ENCODE peak calls at places on chromosomes 4 and X, in ten cellular contexts. One of them, this sample, is unnamed.

GRCh38 chr4:88138561-88138960 is 19.9 kb downstream of the ABCG2 start:
- DNase-seq in uterus: no peak
- DNase-seq in IMR-90: peak; percentile 91
- DNase-seq in tibial nerve: no peak
- DNase-seq in K562: no peak
- DNase-seq in H1: no peak
- DNase-seq in transverse colon: no peak
- DNase-seq in sigmoid colon: no peak
- DNase-seq in A549: no peak
- DNase-seq in lower leg skin: no peak
- DNase-seq in this sample: no peak

GRCh38 chrX:129741880-129742758 is 3.3 kb downstream of the XPNPEP2 start:
- DNase-seq in IMR-90: no peak
- DNase-seq in sigmoid colon: peak; percentile 40
- DNase-seq in transverse colon: no peak
- DNase-seq in A549: no peak
- DNase-seq in H1: no peak
- DNase-seq in lower leg skin: no peak
- DNase-seq in K562: peak; percentile 68
- DNase-seq in tibial nerve: no peak
- DNase-seq in uterus: no peak
- DNase-seq in this sample: no peak

GRCh38 chrX:115553171-115553570 is 7.8 kb upstream of the PLS3 start:
- DNase-seq in transverse colon: no peak
- DNase-seq in K562: no peak
- DNase-seq in IMR-90: no peak
- DNase-seq in sigmoid colon: no peak
- DNase-seq in A549: no peak
- DNase-seq in lower leg skin: no peak
- DNase-seq in H1: no peak
- DNase-seq in uterus: no peak
- DNase-seq in tibial nerve: no peak
- DNase-seq in this sample: no peak

GRCh38 chr4:5753766-5754528 is 42.9 kb downstream of the EVC start:
- DNase-seq in lower leg skin: peak; percentile 77
- DNase-seq in H1: no peak
- DNase-seq in tibial nerve: no peak
- DNase-seq in sigmoid colon: no peak
- DNase-seq in K562: no peak
- DNase-seq in uterus: peak; percentile 43
- DNase-seq in transverse colon: no peak
- DNase-seq in A549: peak; percentile 43
- DNase-seq in IMR-90: peak; percentile 97
- DNase-seq in this sample: peak; percentile 23

GRCh38 chr4:109576462-109576861 is 16.4 kb downstream of the MCUB start:
- DNase-seq in K562: peak; percentile 20
- DNase-seq in lower leg skin: no peak
- DNase-seq in H1: no peak
- DNase-seq in IMR-90: peak; percentile 47
- DNase-seq in transverse colon: no peak
- DNase-seq in sigmoid colon: no peak
- DNase-seq in A549: no peak
- DNase-seq in tibial nerve: no peak
- DNase-seq in uterus: no peak
- DNase-seq in this sample: peak; percentile 61

GRCh38 chrX:116379854-116380253 is 56.6 kb upstream of the SLC6A14 start:
- DNase-seq in sigmoid colon: no peak
- DNase-seq in K562: no peak
- DNase-seq in lower leg skin: peak; percentile 85
- DNase-seq in tibial nerve: no peak
- DNase-seq in A549: no peak
- DNase-seq in IMR-90: peak; percentile 6
- DNase-seq in uterus: peak; percentile 10
- DNase-seq in transverse colon: no peak
- DNase-seq in H1: no peak
- DNase-seq in this sample: no peak

GRCh38 chr4:48968814-48969213 is 17.3 kb upstream of the CWH43 start:
- DNase-seq in IMR-90: peak; percentile 96
- DNase-seq in K562: no peak
- DNase-seq in lower leg skin: no peak
- DNase-seq in tibial nerve: no peak
- DNase-seq in transverse colon: no peak
- DNase-seq in sigmoid colon: no peak
- DNase-seq in H1: no peak
- DNase-seq in A549: no peak
- DNase-seq in uterus: no peak
- DNase-seq in this sample: peak; percentile 73

GRCh38 chr4:1337376-1337831 is 9.6 kb upstream of the UVSSA start:
- DNase-seq in sigmoid colon: no peak
- DNase-seq in lower leg skin: no peak
- DNase-seq in tibial nerve: no peak
- DNase-seq in transverse colon: peak; percentile 50
- DNase-seq in IMR-90: peak; percentile 51
- DNase-seq in K562: no peak
- DNase-seq in H1: no peak
- DNase-seq in uterus: no peak
- DNase-seq in A549: no peak
- DNase-seq in this sample: no peak

GRCh38 chr4:117817316-117817715 is 217.0 kb upstream of the NDST3 start:
- DNase-seq in tibial nerve: no peak
- DNase-seq in transverse colon: no peak
- DNase-seq in A549: no peak
- DNase-seq in uterus: no peak
- DNase-seq in IMR-90: peak; percentile 3
- DNase-seq in H1: no peak
- DNase-seq in sigmoid colon: no peak
- DNase-seq in K562: no peak
- DNase-seq in lower leg skin: no peak
- DNase-seq in this sample: no peak

GRCh38 chr4:139773560-139774318 is 108.1 kb downstream of the MGST2 start:
- DNase-seq in A549: no peak
- DNase-seq in sigmoid colon: no peak
- DNase-seq in K562: no peak
- DNase-seq in IMR-90: no peak
- DNase-seq in uterus: no peak
- DNase-seq in tibial nerve: no peak
- DNase-seq in transverse colon: no peak
- DNase-seq in lower leg skin: no peak
- DNase-seq in H1: no peak
- DNase-seq in this sample: no peak

GRCh38 chrX:8663325-8663724 is 68.6 kb downstream of the ANOS1 start:
- DNase-seq in sigmoid colon: no peak
- DNase-seq in K562: no peak
- DNase-seq in uterus: no peak
- DNase-seq in IMR-90: no peak
- DNase-seq in lower leg skin: no peak
- DNase-seq in H1: no peak
- DNase-seq in tibial nerve: no peak
- DNase-seq in A549: no peak
- DNase-seq in transverse colon: no peak
- DNase-seq in this sample: no peak

GRCh38 chr4:189656551-189657165 is 284.0 kb upstream of the FRG1 start:
- DNase-seq in sigmoid colon: no peak
- DNase-seq in uterus: no peak
- DNase-seq in A549: no peak
- DNase-seq in K562: no peak
- DNase-seq in tibial nerve: no peak
- DNase-seq in transverse colon: no peak
- DNase-seq in H1: no peak
- DNase-seq in lower leg skin: no peak
- DNase-seq in IMR-90: no peak
- DNase-seq in this sample: no peak

GRCh38 chrX:52933976-52934703 is 24.2 kb downstream of the FAM156A start:
- DNase-seq in A549: no peak
- DNase-seq in tibial nerve: no peak
- DNase-seq in H1: no peak
- DNase-seq in lower leg skin: no peak
- DNase-seq in uterus: no peak
- DNase-seq in K562: no peak
- DNase-seq in transverse colon: no peak
- DNase-seq in sigmoid colon: no peak
- DNase-seq in IMR-90: no peak
- DNase-seq in this sample: peak; percentile 8

GRCh38 chrX:7263330-7263729 is 115.4 kb upstream of the PUDP start:
- DNase-seq in uterus: no peak
- DNase-seq in sigmoid colon: no peak
- DNase-seq in H1: no peak
- DNase-seq in A549: no peak
- DNase-seq in IMR-90: no peak
- DNase-seq in lower leg skin: no peak
- DNase-seq in K562: no peak
- DNase-seq in transverse colon: no peak
- DNase-seq in tibial nerve: no peak
- DNase-seq in this sample: no peak

GRCh38 chr4:37604464-37604863 is 81.7 kb downstream of the RELL1 start:
- DNase-seq in lower leg skin: no peak
- DNase-seq in IMR-90: peak; percentile 68
- DNase-seq in sigmoid colon: no peak
- DNase-seq in H1: no peak
- DNase-seq in A549: no peak
- DNase-seq in K562: no peak
- DNase-seq in tibial nerve: no peak
- DNase-seq in uterus: no peak
- DNase-seq in transverse colon: no peak
- DNase-seq in this sample: peak; percentile 30

GRCh38 chr4:21276046-21276445 is 575.8 kb downstream of the PACRGL start:
- DNase-seq in K562: no peak
- DNase-seq in lower leg skin: no peak
- DNase-seq in uterus: no peak
- DNase-seq in A549: no peak
- DNase-seq in sigmoid colon: no peak
- DNase-seq in IMR-90: no peak
- DNase-seq in transverse colon: no peak
- DNase-seq in tibial nerve: no peak
- DNase-seq in H1: no peak
- DNase-seq in this sample: no peak

GRCh38 chrX:71056857-71057256 is 11.3 kb downstream of the SNX12 start:
- DNase-seq in transverse colon: no peak
- DNase-seq in lower leg skin: no peak
- DNase-seq in A549: no peak
- DNase-seq in K562: no peak
- DNase-seq in uterus: no peak
- DNase-seq in H1: no peak
- DNase-seq in IMR-90: peak; percentile 64
- DNase-seq in tibial nerve: no peak
- DNase-seq in sigmoid colon: no peak
- DNase-seq in this sample: peak; percentile 19

GRCh38 chrX:13898603-13899002 is 81.7 kb upstream of the GPM6B start:
- DNase-seq in tibial nerve: no peak
- DNase-seq in H1: no peak
- DNase-seq in A549: no peak
- DNase-seq in transverse colon: no peak
- DNase-seq in lower leg skin: no peak
- DNase-seq in K562: no peak
- DNase-seq in sigmoid colon: no peak
- DNase-seq in IMR-90: peak; percentile 71
- DNase-seq in uterus: no peak
- DNase-seq in this sample: no peak

DNA sequence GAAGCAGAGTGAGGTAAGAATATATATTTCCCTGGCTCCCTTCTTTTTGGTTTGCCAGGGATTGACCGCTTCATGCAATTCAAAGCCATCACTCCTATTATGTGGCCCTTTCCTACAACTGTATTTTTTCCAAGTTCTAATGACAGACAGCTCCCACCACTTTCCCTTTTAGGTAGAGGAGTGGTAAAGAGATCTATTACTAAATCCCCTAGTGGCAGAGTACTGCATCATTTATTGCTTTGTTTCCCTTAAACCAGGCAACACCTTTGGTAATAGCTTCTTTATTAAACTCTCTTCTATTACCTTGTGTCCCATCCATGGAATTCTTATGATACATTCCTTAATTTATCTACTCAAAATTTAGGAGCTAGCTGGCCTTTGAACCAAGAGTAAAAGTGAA is 90.7 kb downstream of the CNOT6L start:
- DNase-seq in K562: peak; percentile 11
- DNase-seq in tibial nerve: no peak
- DNase-seq in H1: no peak
- DNase-seq in A549: no peak
- DNase-seq in transverse colon: no peak
- DNase-seq in sigmoid colon: no peak
- DNase-seq in lower leg skin: no peak
- DNase-seq in IMR-90: no peak
- DNase-seq in uterus: no peak
- DNase-seq in this sample: no peak
- TF ChIP-seq CTCF in K562: no peak
- TF ChIP-seq CTCF in tibial nerve: no peak
- TF ChIP-seq CTCF in H1: no peak
- TF ChIP-seq CTCF in A549: no peak
- TF ChIP-seq CTCF in transverse colon: no peak
- TF ChIP-seq CTCF in sigmoid colon: no peak
- TF ChIP-seq CTCF in lower leg skin: no peak
- TF ChIP-seq CTCF in IMR-90: no peak
- TF ChIP-seq CTCF in uterus: no peak
- TF ChIP-seq CTCF in this sample: no peak

GRCh38 chrX:68929332-68930150 is 100.7 kb downstream of the EFNB1 start:
- DNase-seq in transverse colon: no peak
- DNase-seq in tibial nerve: no peak
- DNase-seq in uterus: peak; percentile 42
- DNase-seq in K562: no peak
- DNase-seq in lower leg skin: no peak
- DNase-seq in IMR-90: peak; percentile 85
- DNase-seq in H1: no peak
- DNase-seq in A549: no peak
- DNase-seq in sigmoid colon: no peak
- DNase-seq in this sample: no peak
- H3K4me3 ChIP-seq in transverse colon: no peak overlapping the region
- H3K4me3 ChIP-seq in tibial nerve: no peak overlapping the region
- H3K4me3 ChIP-seq in uterus: no peak overlapping the region
- H3K4me3 ChIP-seq in K562: no peak overlapping the region
- H3K4me3 ChIP-seq in lower leg skin: no peak overlapping the region
- H3K4me3 ChIP-seq in IMR-90: no peak overlapping the region
- H3K4me3 ChIP-seq in H1: no peak overlapping the region
- H3K4me3 ChIP-seq in A549: no peak overlapping the region
- H3K4me3 ChIP-seq in sigmoid colon: no peak overlapping the region
- H3K4me3 ChIP-seq in this sample: no peak overlapping the region

GRCh38 chr4:184351560-184352451 is 122.5 kb downstream of the IRF2 start:
- DNase-seq in lower leg skin: no peak
- DNase-seq in K562: no peak
- DNase-seq in tibial nerve: no peak
- DNase-seq in uterus: no peak
- DNase-seq in H1: no peak
- DNase-seq in A549: no peak
- DNase-seq in sigmoid colon: no peak
- DNase-seq in transverse colon: no peak
- DNase-seq in IMR-90: no peak
- DNase-seq in this sample: no peak
- TF ChIP-seq POLR2A in lower leg skin: no peak
- TF ChIP-seq POLR2A in K562: no peak
- TF ChIP-seq POLR2A in tibial nerve: no peak
- TF ChIP-seq POLR2A in uterus: no peak
- TF ChIP-seq POLR2A in H1: no peak
- TF ChIP-seq POLR2A in A549: no peak
- TF ChIP-seq POLR2A in sigmoid colon: no peak
- TF ChIP-seq POLR2A in transverse colon: no peak
- TF ChIP-seq POLR2A in IMR-90: no peak
- TF ChIP-seq POLR2A in this sample: no peak

DNA sequence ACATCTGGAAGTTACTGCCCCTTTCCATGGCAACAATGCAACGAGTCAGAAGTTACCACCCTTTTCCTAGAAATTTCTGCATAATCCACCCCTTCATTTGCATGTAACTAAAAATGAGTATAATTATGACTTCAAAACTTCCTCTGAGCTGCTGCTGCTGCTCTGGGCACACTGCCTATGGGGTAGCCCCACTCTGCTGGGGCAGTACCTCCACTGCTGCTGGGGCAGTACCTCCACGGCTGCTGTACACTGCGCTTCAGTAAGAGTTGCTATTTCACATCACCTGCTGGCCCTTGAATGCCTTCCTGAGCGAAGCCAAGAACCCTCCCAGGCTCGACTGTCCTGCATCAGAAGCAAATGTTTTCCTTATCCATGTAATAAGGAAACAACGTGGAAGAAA is 2222.4 kb upstream of the AGA start:
- DNase-seq in uterus: no peak
- DNase-seq in IMR-90: no peak
- DNase-seq in K562: no peak
- DNase-seq in A549: no peak
- DNase-seq in tibial nerve: no peak
- DNase-seq in transverse colon: no peak
- DNase-seq in lower leg skin: no peak
- DNase-seq in H1: no peak
- DNase-seq in sigmoid colon: no peak
- DNase-seq in this sample: no peak
- TF ChIP-seq CTCF in uterus: no peak
- TF ChIP-seq CTCF in IMR-90: no peak
- TF ChIP-seq CTCF in K562: no peak
- TF ChIP-seq CTCF in A549: no peak
- TF ChIP-seq CTCF in tibial nerve: no peak
- TF ChIP-seq CTCF in transverse colon: no peak
- TF ChIP-seq CTCF in lower leg skin: no peak
- TF ChIP-seq CTCF in H1: no peak
- TF ChIP-seq CTCF in sigmoid colon: no peak
- TF ChIP-seq CTCF in this sample: no peak

This sample was measured in NB4.